ENCODE peak calls at places on chromosome 19, in ten cellular contexts. One of them, this sample, is unnamed.
A peak's percentile ranks its signal among the peaks of the same experiment; 100 is the strongest.

GRCh38 chr19:31591258-31591657 is 242.0 kb upstream of the TSHZ3 start:
- DNase-seq in GM12892: no peak
- DNase-seq in uterus: no peak
- DNase-seq in non-pigmented ciliary epithelial cell: no peak
- DNase-seq in amygdala: no peak
- DNase-seq in AG08395: no peak
- DNase-seq in CD14-positive monocyte: no peak
- DNase-seq in suprapubic skin: no peak
- DNase-seq in stimulated activated effector memory CD8-positive, alpha-beta T cell treated with anti-CD3 and anti-CD28 coated beads, Interleukin-12 subunit alpha, Interleukin-12 subunit beta, amount 100 ng/mL, for 72 hours: no peak
- DNase-seq in nucleus accumbens: no peak
- DNase-seq in this sample: no peak

GRCh38 chr19:55643733-55644116 is 276 bp downstream of the ZNF581 start:
- DNase-seq in suprapubic skin: no peak
- DNase-seq in GM12892: no peak
- DNase-seq in nucleus accumbens: no peak
- DNase-seq in stimulated activated effector memory CD8-positive, alpha-beta T cell treated with anti-CD3 and anti-CD28 coated beads, Interleukin-12 subunit alpha, Interleukin-12 subunit beta, amount 100 ng/mL, for 72 hours: no peak
- DNase-seq in amygdala: no peak
- DNase-seq in uterus: no peak
- DNase-seq in non-pigmented ciliary epithelial cell: no peak
- DNase-seq in CD14-positive monocyte: no peak
- DNase-seq in AG08395: no peak
- DNase-seq in this sample: no peak

GRCh38 chr19:38557205-38557799 is 60.5 kb downstream of the MAP4K1 start:
- DNase-seq in uterus: no peak
- DNase-seq in CD14-positive monocyte: no peak
- DNase-seq in AG08395: no peak
- DNase-seq in GM12892: no peak
- DNase-seq in suprapubic skin: no peak
- DNase-seq in non-pigmented ciliary epithelial cell: no peak
- DNase-seq in nucleus accumbens: no peak
- DNase-seq in stimulated activated effector memory CD8-positive, alpha-beta T cell treated with anti-CD3 and anti-CD28 coated beads, Interleukin-12 subunit alpha, Interleukin-12 subunit beta, amount 100 ng/mL, for 72 hours: peak; percentile 36
- DNase-seq in amygdala: no peak
- DNase-seq in this sample: no peak

GRCh38 chr19:48982280-48982679 is 10.8 kb downstream of the GYS1 start:
- DNase-seq in AG08395: no peak
- DNase-seq in CD14-positive monocyte: no peak
- DNase-seq in uterus: no peak
- DNase-seq in nucleus accumbens: no peak
- DNase-seq in non-pigmented ciliary epithelial cell: no peak
- DNase-seq in GM12892: no peak
- DNase-seq in amygdala: no peak
- DNase-seq in suprapubic skin: no peak
- DNase-seq in stimulated activated effector memory CD8-positive, alpha-beta T cell treated with anti-CD3 and anti-CD28 coated beads, Interleukin-12 subunit alpha, Interleukin-12 subunit beta, amount 100 ng/mL, for 72 hours: no peak
- DNase-seq in this sample: no peak

GRCh38 chr19:32407004-32407992 is 1.7 kb downstream of the DPY19L3 start:
- DNase-seq in uterus: peak; percentile 79
- DNase-seq in nucleus accumbens: peak; percentile 64
- DNase-seq in GM12892: no peak
- DNase-seq in non-pigmented ciliary epithelial cell: no peak
- DNase-seq in stimulated activated effector memory CD8-positive, alpha-beta T cell treated with anti-CD3 and anti-CD28 coated beads, Interleukin-12 subunit alpha, Interleukin-12 subunit beta, amount 100 ng/mL, for 72 hours: no peak
- DNase-seq in AG08395: peak; percentile 37
- DNase-seq in suprapubic skin: peak; percentile 81
- DNase-seq in CD14-positive monocyte: no peak
- DNase-seq in amygdala: peak; percentile 32
- DNase-seq in this sample: peak; percentile 72

GRCh38 chr19:5150902-5151741 is 182.2 kb downstream of the KDM4B start:
- DNase-seq in AG08395: no peak
- DNase-seq in stimulated activated effector memory CD8-positive, alpha-beta T cell treated with anti-CD3 and anti-CD28 coated beads, Interleukin-12 subunit alpha, Interleukin-12 subunit beta, amount 100 ng/mL, for 72 hours: no peak
- DNase-seq in amygdala: no peak
- DNase-seq in suprapubic skin: peak; percentile 51
- DNase-seq in non-pigmented ciliary epithelial cell: no peak
- DNase-seq in uterus: no peak
- DNase-seq in CD14-positive monocyte: no peak
- DNase-seq in GM12892: peak; percentile 17
- DNase-seq in nucleus accumbens: no peak
- DNase-seq in this sample: no peak

GRCh38 chr19:5338661-5339469 is 1.7 kb downstream of the PTPRS start:
- DNase-seq in AG08395: no peak
- DNase-seq in suprapubic skin: no peak
- DNase-seq in uterus: no peak
- DNase-seq in nucleus accumbens: peak; percentile 33
- DNase-seq in GM12892: no peak
- DNase-seq in non-pigmented ciliary epithelial cell: no peak
- DNase-seq in stimulated activated effector memory CD8-positive, alpha-beta T cell treated with anti-CD3 and anti-CD28 coated beads, Interleukin-12 subunit alpha, Interleukin-12 subunit beta, amount 100 ng/mL, for 72 hours: no peak
- DNase-seq in CD14-positive monocyte: no peak
- DNase-seq in amygdala: peak; percentile 44
- DNase-seq in this sample: no peak

GRCh38 chr19:2823646-2824045 is 4.0 kb downstream of the ZNF554 start:
- DNase-seq in amygdala: no peak
- DNase-seq in non-pigmented ciliary epithelial cell: no peak
- DNase-seq in GM12892: no peak
- DNase-seq in suprapubic skin: no peak
- DNase-seq in CD14-positive monocyte: no peak
- DNase-seq in AG08395: no peak
- DNase-seq in nucleus accumbens: no peak
- DNase-seq in stimulated activated effector memory CD8-positive, alpha-beta T cell treated with anti-CD3 and anti-CD28 coated beads, Interleukin-12 subunit alpha, Interleukin-12 subunit beta, amount 100 ng/mL, for 72 hours: no peak
- DNase-seq in uterus: no peak
- DNase-seq in this sample: no peak

GRCh38 chr19:19214892-19215291 is 3.1 kb downstream of the NCAN start:
- DNase-seq in non-pigmented ciliary epithelial cell: no peak
- DNase-seq in amygdala: peak; percentile 16
- DNase-seq in nucleus accumbens: no peak
- DNase-seq in uterus: no peak
- DNase-seq in stimulated activated effector memory CD8-positive, alpha-beta T cell treated with anti-CD3 and anti-CD28 coated beads, Interleukin-12 subunit alpha, Interleukin-12 subunit beta, amount 100 ng/mL, for 72 hours: no peak
- DNase-seq in GM12892: no peak
- DNase-seq in CD14-positive monocyte: no peak
- DNase-seq in AG08395: peak; percentile 56
- DNase-seq in suprapubic skin: no peak
- DNase-seq in this sample: no peak

GRCh38 chr19:3440082-3440481 is 40.2 kb downstream of the SMIM24 start:
- DNase-seq in uterus: no peak
- DNase-seq in amygdala: no peak
- DNase-seq in nucleus accumbens: no peak
- DNase-seq in GM12892: peak; percentile 72
- DNase-seq in CD14-positive monocyte: no peak
- DNase-seq in suprapubic skin: no peak
- DNase-seq in AG08395: peak; percentile 51
- DNase-seq in stimulated activated effector memory CD8-positive, alpha-beta T cell treated with anti-CD3 and anti-CD28 coated beads, Interleukin-12 subunit alpha, Interleukin-12 subunit beta, amount 100 ng/mL, for 72 hours: peak; percentile 43
- DNase-seq in non-pigmented ciliary epithelial cell: no peak
- DNase-seq in this sample: no peak

GRCh38 chr19:39588066-39588465 is 14.3 kb upstream of the LGALS13 start:
- DNase-seq in AG08395: no peak
- DNase-seq in suprapubic skin: no peak
- DNase-seq in CD14-positive monocyte: no peak
- DNase-seq in non-pigmented ciliary epithelial cell: no peak
- DNase-seq in GM12892: no peak
- DNase-seq in nucleus accumbens: no peak
- DNase-seq in stimulated activated effector memory CD8-positive, alpha-beta T cell treated with anti-CD3 and anti-CD28 coated beads, Interleukin-12 subunit alpha, Interleukin-12 subunit beta, amount 100 ng/mL, for 72 hours: no peak
- DNase-seq in amygdala: no peak
- DNase-seq in uterus: no peak
- DNase-seq in this sample: no peak

GRCh38 chr19:5470264-5470671 is 15.1 kb downstream of the ZNRF4 start:
- DNase-seq in amygdala: no peak
- DNase-seq in uterus: no peak
- DNase-seq in non-pigmented ciliary epithelial cell: no peak
- DNase-seq in AG08395: no peak
- DNase-seq in suprapubic skin: no peak
- DNase-seq in CD14-positive monocyte: no peak
- DNase-seq in stimulated activated effector memory CD8-positive, alpha-beta T cell treated with anti-CD3 and anti-CD28 coated beads, Interleukin-12 subunit alpha, Interleukin-12 subunit beta, amount 100 ng/mL, for 72 hours: no peak
- DNase-seq in nucleus accumbens: no peak
- DNase-seq in GM12892: no peak
- DNase-seq in this sample: no peak

GRCh38 chr19:16125738-16126495 is 14.2 kb downstream of the RAB8A start:
- DNase-seq in non-pigmented ciliary epithelial cell: no peak
- DNase-seq in uterus: no peak
- DNase-seq in suprapubic skin: no peak
- DNase-seq in stimulated activated effector memory CD8-positive, alpha-beta T cell treated with anti-CD3 and anti-CD28 coated beads, Interleukin-12 subunit alpha, Interleukin-12 subunit beta, amount 100 ng/mL, for 72 hours: no peak
- DNase-seq in amygdala: no peak
- DNase-seq in AG08395: no peak
- DNase-seq in nucleus accumbens: no peak
- DNase-seq in CD14-positive monocyte: no peak
- DNase-seq in GM12892: no peak
- DNase-seq in this sample: no peak

GRCh38 chr19:44367024-44367423 is 10.5 kb upstream of the ZNF112 start:
- DNase-seq in nucleus accumbens: no peak
- DNase-seq in amygdala: no peak
- DNase-seq in suprapubic skin: no peak
- DNase-seq in AG08395: no peak
- DNase-seq in non-pigmented ciliary epithelial cell: no peak
- DNase-seq in CD14-positive monocyte: no peak
- DNase-seq in uterus: no peak
- DNase-seq in GM12892: no peak
- DNase-seq in stimulated activated effector memory CD8-positive, alpha-beta T cell treated with anti-CD3 and anti-CD28 coated beads, Interleukin-12 subunit alpha, Interleukin-12 subunit beta, amount 100 ng/mL, for 72 hours: no peak
- DNase-seq in this sample: no peak

GRCh38 chr19:18387395-18387794 is 1.4 kb downstream of the GDF15 start:
- DNase-seq in AG08395: no peak
- DNase-seq in GM12892: no peak
- DNase-seq in uterus: no peak
- DNase-seq in CD14-positive monocyte: no peak
- DNase-seq in non-pigmented ciliary epithelial cell: no peak
- DNase-seq in stimulated activated effector memory CD8-positive, alpha-beta T cell treated with anti-CD3 and anti-CD28 coated beads, Interleukin-12 subunit alpha, Interleukin-12 subunit beta, amount 100 ng/mL, for 72 hours: no peak
- DNase-seq in nucleus accumbens: no peak
- DNase-seq in suprapubic skin: no peak
- DNase-seq in amygdala: no peak
- DNase-seq in this sample: no peak

GRCh38 chr19:31641591-31641990 is 292.4 kb upstream of the TSHZ3 start:
- DNase-seq in stimulated activated effector memory CD8-positive, alpha-beta T cell treated with anti-CD3 and anti-CD28 coated beads, Interleukin-12 subunit alpha, Interleukin-12 subunit beta, amount 100 ng/mL, for 72 hours: no peak
- DNase-seq in nucleus accumbens: no peak
- DNase-seq in non-pigmented ciliary epithelial cell: no peak
- DNase-seq in CD14-positive monocyte: no peak
- DNase-seq in GM12892: no peak
- DNase-seq in amygdala: no peak
- DNase-seq in AG08395: no peak
- DNase-seq in uterus: no peak
- DNase-seq in suprapubic skin: no peak
- DNase-seq in this sample: no peak

GRCh38 chr19:54017266-54017665 is 25.8 kb downstream of the CACNG6 start:
- DNase-seq in GM12892: no peak
- DNase-seq in nucleus accumbens: no peak
- DNase-seq in AG08395: no peak
- DNase-seq in uterus: no peak
- DNase-seq in amygdala: no peak
- DNase-seq in suprapubic skin: no peak
- DNase-seq in non-pigmented ciliary epithelial cell: no peak
- DNase-seq in stimulated activated effector memory CD8-positive, alpha-beta T cell treated with anti-CD3 and anti-CD28 coated beads, Interleukin-12 subunit alpha, Interleukin-12 subunit beta, amount 100 ng/mL, for 72 hours: no peak
- DNase-seq in CD14-positive monocyte: no peak
- DNase-seq in this sample: no peak

GRCh38 chr19:38719761-38720558 is 24.3 kb downstream of the CAPN12 start:
- DNase-seq in AG08395: no peak
- DNase-seq in uterus: no peak
- DNase-seq in amygdala: no peak
- DNase-seq in GM12892: no peak
- DNase-seq in suprapubic skin: no peak
- DNase-seq in nucleus accumbens: no peak
- DNase-seq in stimulated activated effector memory CD8-positive, alpha-beta T cell treated with anti-CD3 and anti-CD28 coated beads, Interleukin-12 subunit alpha, Interleukin-12 subunit beta, amount 100 ng/mL, for 72 hours: no peak
- DNase-seq in non-pigmented ciliary epithelial cell: no peak
- DNase-seq in CD14-positive monocyte: no peak
- DNase-seq in this sample: no peak

GRCh38 chr19:7953576-7953975 is 10.1 kb upstream of the TIMM44 start:
- DNase-seq in AG08395: no peak
- DNase-seq in uterus: no peak
- DNase-seq in CD14-positive monocyte: no peak
- DNase-seq in non-pigmented ciliary epithelial cell: no peak
- DNase-seq in suprapubic skin: no peak
- DNase-seq in amygdala: no peak
- DNase-seq in GM12892: no peak
- DNase-seq in stimulated activated effector memory CD8-positive, alpha-beta T cell treated with anti-CD3 and anti-CD28 coated beads, Interleukin-12 subunit alpha, Interleukin-12 subunit beta, amount 100 ng/mL, for 72 hours: no peak
- DNase-seq in nucleus accumbens: no peak
- DNase-seq in this sample: no peak

GRCh38 chr19:2235396-2236284 is 489 bp downstream of the PLEKHJ1 start:
- DNase-seq in suprapubic skin: no peak
- DNase-seq in amygdala: no peak
- DNase-seq in stimulated activated effector memory CD8-positive, alpha-beta T cell treated with anti-CD3 and anti-CD28 coated beads, Interleukin-12 subunit alpha, Interleukin-12 subunit beta, amount 100 ng/mL, for 72 hours: no peak
- DNase-seq in AG08395: no peak
- DNase-seq in GM12892: no peak
- DNase-seq in nucleus accumbens: no peak
- DNase-seq in uterus: no peak
- DNase-seq in CD14-positive monocyte: no peak
- DNase-seq in non-pigmented ciliary epithelial cell: no peak
- DNase-seq in this sample: no peak

GRCh38 chr19:55487884-55488687 is at the start of gene SSC5D:
- DNase-seq in suprapubic skin: no peak
- DNase-seq in GM12892: no peak
- DNase-seq in CD14-positive monocyte: no peak
- DNase-seq in stimulated activated effector memory CD8-positive, alpha-beta T cell treated with anti-CD3 and anti-CD28 coated beads, Interleukin-12 subunit alpha, Interleukin-12 subunit beta, amount 100 ng/mL, for 72 hours: no peak
- DNase-seq in amygdala: peak; percentile 40
- DNase-seq in AG08395: peak; percentile 66
- DNase-seq in non-pigmented ciliary epithelial cell: no peak
- DNase-seq in uterus: peak; percentile 76
- DNase-seq in nucleus accumbens: no peak
- DNase-seq in this sample: no peak

GRCh38 chr19:47444388-47444821 is 25.1 kb upstream of the MEIS3 start:
- DNase-seq in nucleus accumbens: peak; percentile 7
- DNase-seq in AG08395: no peak
- DNase-seq in amygdala: no peak
- DNase-seq in CD14-positive monocyte: no peak
- DNase-seq in GM12892: no peak
- DNase-seq in stimulated activated effector memory CD8-positive, alpha-beta T cell treated with anti-CD3 and anti-CD28 coated beads, Interleukin-12 subunit alpha, Interleukin-12 subunit beta, amount 100 ng/mL, for 72 hours: no peak
- DNase-seq in suprapubic skin: no peak
- DNase-seq in non-pigmented ciliary epithelial cell: no peak
- DNase-seq in uterus: no peak
- DNase-seq in this sample: no peak

GRCh38 chr19:48739400-48739825 is 997 bp downstream of the RASIP1 start:
- DNase-seq in suprapubic skin: no peak
- DNase-seq in amygdala: no peak
- DNase-seq in non-pigmented ciliary epithelial cell: no peak
- DNase-seq in stimulated activated effector memory CD8-positive, alpha-beta T cell treated with anti-CD3 and anti-CD28 coated beads, Interleukin-12 subunit alpha, Interleukin-12 subunit beta, amount 100 ng/mL, for 72 hours: no peak
- DNase-seq in GM12892: no peak
- DNase-seq in AG08395: no peak
- DNase-seq in nucleus accumbens: no peak
- DNase-seq in CD14-positive monocyte: no peak
- DNase-seq in uterus: no peak
- DNase-seq in this sample: no peak

GRCh38 chr19:30667227-30667626 is 295.0 kb downstream of the ZNF536 start:
- DNase-seq in uterus: no peak
- DNase-seq in suprapubic skin: no peak
- DNase-seq in AG08395: no peak
- DNase-seq in GM12892: no peak
- DNase-seq in stimulated activated effector memory CD8-positive, alpha-beta T cell treated with anti-CD3 and anti-CD28 coated beads, Interleukin-12 subunit alpha, Interleukin-12 subunit beta, amount 100 ng/mL, for 72 hours: no peak
- DNase-seq in amygdala: no peak
- DNase-seq in nucleus accumbens: no peak
- DNase-seq in CD14-positive monocyte: no peak
- DNase-seq in non-pigmented ciliary epithelial cell: no peak
- DNase-seq in this sample: no peak

GRCh38 chr19:53782698-53783097 is 41.4 kb downstream of the NLRP12 start:
- DNase-seq in stimulated activated effector memory CD8-positive, alpha-beta T cell treated with anti-CD3 and anti-CD28 coated beads, Interleukin-12 subunit alpha, Interleukin-12 subunit beta, amount 100 ng/mL, for 72 hours: no peak
- DNase-seq in nucleus accumbens: no peak
- DNase-seq in GM12892: no peak
- DNase-seq in non-pigmented ciliary epithelial cell: no peak
- DNase-seq in CD14-positive monocyte: no peak
- DNase-seq in amygdala: no peak
- DNase-seq in suprapubic skin: no peak
- DNase-seq in uterus: no peak
- DNase-seq in AG08395: no peak
- DNase-seq in this sample: no peak

GRCh38 chr19:48442116-48443035 is 3.4 kb upstream of the GRWD1 start:
- DNase-seq in suprapubic skin: no peak
- DNase-seq in CD14-positive monocyte: no peak
- DNase-seq in non-pigmented ciliary epithelial cell: no peak
- DNase-seq in GM12892: no peak
- DNase-seq in AG08395: no peak
- DNase-seq in stimulated activated effector memory CD8-positive, alpha-beta T cell treated with anti-CD3 and anti-CD28 coated beads, Interleukin-12 subunit alpha, Interleukin-12 subunit beta, amount 100 ng/mL, for 72 hours: no peak
- DNase-seq in uterus: no peak
- DNase-seq in nucleus accumbens: no peak
- DNase-seq in amygdala: no peak
- DNase-seq in this sample: no peak

GRCh38 chr19:46371371-46371901 is 24.5 kb downstream of the PPP5C start:
- DNase-seq in stimulated activated effector memory CD8-positive, alpha-beta T cell treated with anti-CD3 and anti-CD28 coated beads, Interleukin-12 subunit alpha, Interleukin-12 subunit beta, amount 100 ng/mL, for 72 hours: no peak
- DNase-seq in suprapubic skin: peak; percentile 50
- DNase-seq in CD14-positive monocyte: no peak
- DNase-seq in uterus: no peak
- DNase-seq in nucleus accumbens: no peak
- DNase-seq in amygdala: no peak
- DNase-seq in non-pigmented ciliary epithelial cell: no peak
- DNase-seq in AG08395: peak; percentile 31
- DNase-seq in GM12892: no peak
- DNase-seq in this sample: no peak

GRCh38 chr19:571127-571974 is 1.0 kb upstream of the BSG start:
- DNase-seq in non-pigmented ciliary epithelial cell: no peak
- DNase-seq in AG08395: peak; percentile 37
- DNase-seq in uterus: no peak
- DNase-seq in stimulated activated effector memory CD8-positive, alpha-beta T cell treated with anti-CD3 and anti-CD28 coated beads, Interleukin-12 subunit alpha, Interleukin-12 subunit beta, amount 100 ng/mL, for 72 hours: peak; percentile 36
- DNase-seq in amygdala: no peak
- DNase-seq in nucleus accumbens: no peak
- DNase-seq in GM12892: no peak
- DNase-seq in CD14-positive monocyte: no peak
- DNase-seq in suprapubic skin: peak; percentile 76
- DNase-seq in this sample: peak; percentile 86

This sample was measured in LNCaP clone FGC.